ENCODE peak calls at places on chromosomes 12 and 14, in four cellular contexts. D is ovary, J is H4, L is colonic mucosa. S is an unnamed sample.

GRCh38 chr12:124242529-124243065 is 52.3 kb upstream of the RFLNA start:
- DNase-seq in D (no peak), J (no peak), L (no peak), S (no peak)

GRCh38 chr12:45989277-45989856 is 1.0 kb downstream of the SCAF11 start:
- DNase-seq in D (no peak), J (no peak), L (no peak), S (no peak)

GRCh38 chr12:105060715-105061378 is 23.4 kb downstream of the ALDH1L2 start:
- DNase-seq in D (no peak), J (no peak), L (no peak), S (no peak)

GRCh38 chr12:47033081-47033480 is 46.3 kb upstream of the PCED1B start:
- DNase-seq in D (peak), J (no peak), L (no peak), S (no peak)

GRCh38 chr12:68613209-68613904 is 2.7 kb downstream of the RAP1B start:
- DNase-seq in D (no peak), J (no peak), L (no peak), S (peak)

GRCh38 chr12:92928962-92929915 is at the start of gene EEA1:
- DNase-seq in D (peak), J (peak), L (peak), S (peak)

GRCh38 chr12:51401486-51401885 is 10.3 kb upstream of the GALNT6 start:
- DNase-seq in D (no peak), J (no peak), L (no peak), S (no peak)

GRCh38 chr12:79121486-79121885 is 256.9 kb downstream of the SYT1 start:
- DNase-seq in D (no peak), J (no peak), L (no peak), S (no peak)

GRCh38 chr12:91381309-91381804 is 198.7 kb upstream of the DCN start:
- DNase-seq in D (peak), J (peak), L (no peak), S (no peak)

GRCh38 chr14:99946652-99947489 is 118.4 kb upstream of the EVL start:
- DNase-seq in D (peak), J (no peak), L (peak), S (peak)

GRCh38 chr14:57574617-57575288 is 81.1 kb upstream of the CCDC198 start:
- DNase-seq in D (no peak), J (no peak), L (no peak), S (no peak)

GRCh38 chr14:53538316-53538851 is 385.3 kb upstream of the DDHD1 start:
- DNase-seq in D (no peak), J (no peak), L (no peak), S (no peak)

GRCh38 chr14:88872976-88873375 is 48.5 kb downstream of the TTC8 start:
- DNase-seq in D (no peak), J (no peak), L (no peak), S (no peak)

GRCh38 chr12:123939716-123940626 is 32.7 kb downstream of the CCDC92 start:
- DNase-seq in D (no peak), J (no peak), L (no peak), S (no peak)

GRCh38 chr12:29155079-29155478 is 6.0 kb downstream of the FAR2 start:
- DNase-seq in D (no peak), J (no peak), L (no peak), S (no peak)

GRCh38 chr12:109763201-109763841 is 49.7 kb downstream of the FAM222A start:
- DNase-seq in D (peak), J (peak), L (peak), S (no peak)

GRCh38 chr12:89783321-89784060 is 74.9 kb upstream of the ATP2B1 start:
- DNase-seq in D (peak), J (peak), L (peak), S (no peak)

GRCh38 chr12:121000530-121000929 is 15.8 kb downstream of the C12orf43 start:
- DNase-seq in D (no peak), J (no peak), L (no peak), S (no peak)

GRCh38 chr14:92437729-92438280 is 75.8 kb upstream of the RIN3 start:
- DNase-seq in D (no peak), J (no peak), L (no peak), S (no peak)

GRCh38 chr12:67697443-67697842 is 48.9 kb downstream of the DYRK2 start:
- DNase-seq in D (no peak), J (no peak), L (no peak), S (peak)

GRCh38 chr14:93824518-93825234 is 36.4 kb upstream of the PRIMA1 start:
- DNase-seq in D (no peak), J (no peak), L (no peak), S (no peak)

GRCh38 chr12:124512667-124513296 is 54.6 kb downstream of the NCOR2 start:
- DNase-seq in D (peak), J (peak), L (peak), S (no peak)

GRCh38 chr12:57088442-57089258 is at the start of gene NAB2:
- DNase-seq in D (peak), J (peak), L (peak), S (peak)

GRCh38 chr14:105999361-106000028 is 473.1 kb downstream of the TMEM121 start:
- DNase-seq in D (no peak), J (peak), L (peak), S (peak)

GRCh38 chr12:109766251-109766778 is 52.7 kb downstream of the FAM222A start:
- DNase-seq in D (peak), J (no peak), L (no peak), S (no peak)

GRCh38 chr12:19869413-19869812 is 430.1 kb downstream of the AEBP2 start:
- DNase-seq in D (no peak), J (no peak), L (no peak), S (no peak)

GRCh38 chr12:95547522-95548055 is 3.7 kb downstream of the USP44 start:
- DNase-seq in D (no peak), J (no peak), L (no peak), S (no peak)

GRCh38 chr14:74979442-74980397 is 23.0 kb upstream of the EIF2B2 start:
- DNase-seq in D (no peak), J (peak), L (no peak), S (no peak)

GRCh38 chr12:65825323-65825572 is 965 bp downstream of the HMGA2 start:
- DNase-seq in D (no peak), J (no peak), L (no peak), S (no peak)

GRCh38 chr14:88911811-88912210 is 87.4 kb downstream of the TTC8 start:
- DNase-seq in D (no peak), J (no peak), L (no peak), S (no peak)

GRCh38 chr12:27922591-27923139 is 49.9 kb downstream of the PTHLH start:
- DNase-seq in D (peak), J (peak), L (no peak), S (no peak)

GRCh38 chr14:59318908-59319307 is 130.4 kb downstream of the DAAM1 start:
- DNase-seq in D (no peak), J (no peak), L (no peak), S (no peak)